ENCODE peak calls at places on chromosomes 11 and 22, in nine cellular contexts. T is pancreas; Z is H4; A is GM12878; H is stimulated activated CD8-positive, alpha-beta memory T cell treated with anti-CD3 and anti-CD28 coated beads, Interleukin-15, amount 100 ng/mL, for 24 hours; F is dorsolateral prefrontal cortex; U is small intestine; I is activated CD4-positive, alpha-beta T cell treated with anti-CD3 and anti-CD28 coated beads, Interleukin-2, amount 50 U/mL, for 24 hours; P is HS-5. E is an unnamed sample.

GRCh38 chr22:31917227-31917921 is 27.0 kb upstream of the YWHAH start:
- DNase-seq in T (peak; percentile 40), Z (no peak), A (peak; percentile 24), H (no peak), F (no peak), U (no peak), I (no peak), P (no peak), E (no peak)

GRCh38 chr11:76721755-76722677 is 51.5 kb upstream of the LRRC32 start:
- DNase-seq in T (peak; percentile 67), Z (peak; percentile 68), A (no peak), H (peak; percentile 68), F (peak; percentile 85), U (peak; percentile 78), I (peak; percentile 71), P (no peak), E (peak; percentile 57)

GRCh38 chr11:87097582-87097981 is 59.8 kb downstream of the TMEM135 start:
- DNase-seq in T (no peak), Z (peak; percentile 36), A (no peak), H (no peak), F (no peak), U (peak; percentile 93), I (peak; percentile 21), P (no peak), E (no peak)

GRCh38 chr11:105862736-105863367 is 159.2 kb downstream of the MSANTD4 start:
- DNase-seq in T (no peak), Z (peak; percentile 45), A (no peak), H (no peak), F (no peak), U (peak; percentile 49), I (no peak), P (peak; percentile 30), E (peak; percentile 24)

GRCh38 chr22:18056161-18056666 is 21.6 kb upstream of the PEX26 start:
- DNase-seq in T (no peak), Z (peak; percentile 67), A (no peak), H (no peak), F (peak; percentile 53), U (peak; percentile 57), I (no peak), P (no peak), E (no peak)

GRCh38 chr11:9613830-9614762 is 40.6 kb downstream of the WEE1 start:
- DNase-seq in T (peak; percentile 88), Z (peak; percentile 68), A (peak; percentile 78), H (peak; percentile 73), F (peak; percentile 77), U (peak; percentile 85), I (peak; percentile 83), P (peak; percentile 68), E (peak; percentile 79)

GRCh38 chr11:63563201-63564055 is at the start of gene PLAAT2:
- DNase-seq in T (no peak), Z (no peak), A (no peak), H (no peak), F (no peak), U (peak; percentile 73), I (no peak), P (no peak), E (no peak)

GRCh38 chr11:78202733-78203167 is 14.0 kb downstream of the USP35 start:
- DNase-seq in T (no peak), Z (no peak), A (no peak), H (no peak), F (no peak), U (peak; percentile 70), I (peak; percentile 32), P (no peak), E (no peak)

GRCh38 chr11:9692696-9693095 is 28.8 kb downstream of the SWAP70 start:
- DNase-seq in T (no peak), Z (no peak), A (no peak), H (no peak), F (no peak), U (peak; percentile 21), I (no peak), P (no peak), E (no peak)

E was measured in NCI-H1930.